ENCODE peak calls at places on chromosomes 7 and 10, in ten cellular contexts. E is Kasumi-1; K is astrocyte; F is CMK; A is HTR-8/SVneo; Q is stimulated activated CD4-positive, alpha-beta T cell treated with anti-CD3 and anti-CD28 coated beads, Interleukin-4, amount 100 ng/mL, for 24 hours; Y is NCI-H2081 treated with DMSO at 0.1 percent for 48 hours; J is Caki2; N is mesenteric fat pad; M is astrocyte of the spinal cord. H is an unnamed sample.

GRCh38 chr10:100008142-100008522 is 1.6 kb downstream of the DNMBP start:
- DNase-seq in Q (no peak), N (no peak), M (peak; percentile 43), E (no peak), Y (no peak), F (no peak), J (no peak), K (peak; percentile 72), A (no peak), H (no peak)

GRCh38 chr10:81116990-81117389 is 579.3 kb downstream of the SH2D4B start:
- DNase-seq in N (no peak), Q (no peak), E (no peak), Y (no peak), K (no peak), F (no peak), A (no peak), M (no peak), J (peak; percentile 14), H (no peak)

GRCh38 chr10:122587099-122587725 is 26.7 kb downstream of the DMBT1 start:
- DNase-seq in F (no peak), E (no peak), J (no peak), Q (no peak), A (no peak), M (no peak), K (no peak), Y (no peak), N (no peak), H (no peak)

GRCh38 chr7:51340029-51340838 is 23.6 kb upstream of the COBL start:
- DNase-seq in E (no peak), K (no peak), J (no peak), M (no peak), N (no peak), Y (no peak), F (no peak), Q (no peak), A (no peak), H (no peak)

GRCh38 chr7:98394377-98394836 is 6.5 kb downstream of the BAIAP2L1 start:
- DNase-seq in E (no peak), M (peak; percentile 93), J (peak; percentile 22), Q (no peak), F (no peak), K (peak; percentile 90), A (peak; percentile 41), N (no peak), Y (no peak), H (peak; percentile 81)

GRCh38 chr7:64945776-64946175 is 42.7 kb downstream of the ZNF273 start:
- DNase-seq in F (no peak), Q (no peak), J (no peak), Y (no peak), E (no peak), A (no peak), K (no peak), M (no peak), N (no peak), H (no peak)

GRCh38 chr10:99374526-99374925 is 45.4 kb downstream of the CNNM1 start:
- DNase-seq in M (no peak), F (no peak), N (no peak), J (peak; percentile 44), Y (no peak), Q (no peak), E (no peak), A (no peak), K (peak; percentile 30), H (no peak)

GRCh38 chr7:84821671-84822534 is 365.0 kb downstream of the SEMA3D start:
- DNase-seq in A (no peak), N (no peak), E (no peak), Y (no peak), F (no peak), K (peak; percentile 1), M (no peak), J (no peak), Q (no peak), H (no peak)

GRCh38 chr10:67629461-67629971 is 66.5 kb downstream of the CTNNA3 start:
- DNase-seq in A (no peak), F (no peak), E (no peak), Y (no peak), J (peak; percentile 67), Q (no peak), K (peak; percentile 85), N (no peak), M (peak; percentile 79), H (peak; percentile 24)

GRCh38 chr10:119859422-119860258 is 13.0 kb downstream of the MCMBP start:
- DNase-seq in N (no peak), F (no peak), Y (peak; percentile 15), J (peak; percentile 19), M (peak; percentile 67), E (peak; percentile 87), K (peak; percentile 32), A (no peak), Q (no peak), H (no peak)

GRCh38 chr10:77038412-77038806 is 599.2 kb downstream of the KCNMA1 start:
- DNase-seq in J (no peak), E (no peak), M (no peak), F (no peak), K (no peak), Q (no peak), A (no peak), Y (no peak), N (no peak), H (no peak)

GRCh38 chr10:15744217-15744865 is 24.6 kb upstream of the ITGA8 start:
- DNase-seq in K (no peak), N (no peak), M (peak; percentile 48), F (peak; percentile 31), J (peak; percentile 22), Q (peak; percentile 41), Y (no peak), A (peak; percentile 40), E (peak; percentile 88), H (peak; percentile 66)

GRCh38 chr10:88218362-88218761 is 354.9 kb downstream of the PTEN start:
- DNase-seq in F (no peak), J (no peak), E (no peak), K (no peak), Y (no peak), N (no peak), M (no peak), A (no peak), Q (no peak), H (no peak)

GRCh38 chr7:158657189-158657746 is 47.3 kb downstream of the NCAPG2 start:
- DNase-seq in Q (no peak), M (no peak), E (no peak), F (no peak), N (no peak), K (no peak), Y (no peak), A (no peak), J (no peak), H (no peak)

GRCh38 chr7:101465131-101465530 is 102.5 kb downstream of the COL26A1 start:
- DNase-seq in Y (no peak), F (no peak), N (no peak), K (no peak), M (no peak), Q (no peak), J (no peak), A (no peak), E (no peak), H (no peak)

GRCh38 chr10:93841930-93842329 is 51.8 kb upstream of the SLC35G1 start:
- DNase-seq in F (no peak), E (no peak), K (no peak), N (no peak), J (no peak), A (no peak), Y (no peak), M (no peak), Q (no peak), H (no peak)

GRCh38 chr7:71625534-71625933 is 493.6 kb downstream of the GALNT17 start:
- DNase-seq in K (no peak), Q (no peak), J (no peak), E (no peak), F (no peak), A (no peak), N (no peak), M (no peak), Y (no peak), H (no peak)

GRCh38 chr7:5635461-5636445 is 145.7 kb downstream of the RNF216 start:
- DNase-seq in E (no peak), K (no peak), J (no peak), Q (no peak), A (no peak), F (no peak), N (no peak), Y (peak; percentile 63), M (no peak), H (no peak)

GRCh38 chr10:132137111-132138072 is 49.4 kb upstream of the DPYSL4 start:
- DNase-seq in Y (no peak), N (peak; percentile 83), A (no peak), M (no peak), K (no peak), J (no peak), E (no peak), Q (no peak), F (no peak), H (no peak)

GRCh38 chr7:83640240-83640639 is 8.7 kb downstream of the SEMA3E start:
- DNase-seq in Q (no peak), A (no peak), F (no peak), K (no peak), E (no peak), J (no peak), N (no peak), Y (no peak), M (no peak), H (no peak)

GRCh38 chr10:5546891-5547683 is 22.3 kb downstream of the CALML3 start:
- DNase-seq in F (no peak), N (peak; percentile 62), J (peak; percentile 87), E (no peak), M (peak; percentile 57), K (peak; percentile 58), Y (no peak), Q (no peak), A (peak; percentile 46), H (peak; percentile 52)

GRCh38 chr7:105713488-105714465 is 132.5 kb upstream of the EFCAB10 start:
- DNase-seq in Y (no peak), J (no peak), A (peak; percentile 7), M (no peak), K (no peak), Q (no peak), N (no peak), E (no peak), F (no peak), H (no peak)

GRCh38 chr7:3003936-3004335 is 39.7 kb downstream of the CARD11 start:
- DNase-seq in K (no peak), A (no peak), N (peak; percentile 74), Y (no peak), E (no peak), M (no peak), F (no peak), J (no peak), Q (no peak), H (no peak)

GRCh38 chr7:12402365-12402725 is 1.3 kb downstream of the VWDE start:
- DNase-seq in E (no peak), F (no peak), K (no peak), J (no peak), M (no peak), N (no peak), Q (no peak), Y (no peak), A (no peak), H (no peak)

GRCh38 chr10:114404171-114405010 is at the start of gene AFAP1L2:
- DNase-seq in M (no peak), Y (no peak), K (no peak), F (no peak), N (peak; percentile 86), Q (no peak), J (no peak), E (no peak), A (no peak), H (no peak)

GRCh38 chr10:86362566-86363183 is 3.9 kb downstream of the GRID1 start:
- DNase-seq in M (no peak), K (no peak), Q (no peak), F (no peak), E (no peak), N (peak; percentile 74), Y (no peak), J (no peak), A (no peak), H (no peak)